ENCODE peak calls at places on chromosomes 7 and 10, in six cellular contexts. E is HEK293T, P is nephron progenitor cell, G is amygdala, Z is anterior cingulate cortex, H is occipital lobe. U is an unnamed sample.

GRCh38 chr7:4168041-4168440 is 514.1 kb upstream of the FOXK1 start:
- DNase-seq in E (no peak), P (no peak), G (no peak), Z (no peak), H (no peak), U (no peak)

GRCh38 chr7:43584200-43584586 is 1.3 kb downstream of the STK17A start:
- DNase-seq in E (no peak), P (no peak), G (no peak), Z (no peak), H (no peak), U (peak)

GRCh38 chr7:36598056-36598675 is 126.1 kb downstream of the AOAH start:
- DNase-seq in E (no peak), P (peak), G (no peak), Z (no peak), H (no peak), U (no peak)

GRCh38 chr10:72435570-72435969 is 80.9 kb upstream of the DNAJB12 start:
- DNase-seq in E (no peak), P (no peak), G (no peak), Z (no peak), H (peak), U (no peak)

GRCh38 chr7:91310829-91311460 is 46.7 kb downstream of the FZD1 start:
- DNase-seq in E (no peak), P (no peak), G (no peak), Z (no peak), H (no peak), U (no peak)

GRCh38 chr10:120019568-120019967 is 127.0 kb downstream of the SEC23IP start:
- DNase-seq in E (no peak), P (no peak), G (no peak), Z (no peak), H (no peak), U (no peak)

GRCh38 chr7:113143486-113144257 is 25.3 kb upstream of the SMIM30 start:
- DNase-seq in E (no peak), P (no peak), G (no peak), Z (no peak), H (no peak), U (no peak)

GRCh38 chr7:118288098-118288497 is 63.6 kb downstream of the ANKRD7 start:
- DNase-seq in E (no peak), P (no peak), G (no peak), Z (no peak), H (no peak), U (no peak)

GRCh38 chr10:31867646-31868045 is 61.0 kb downstream of the ARHGAP12 start:
- DNase-seq in E (no peak), P (no peak), G (no peak), Z (no peak), H (no peak), U (no peak)

GRCh38 chr10:71241114-71241898 is 28.9 kb downstream of the UNC5B start:
- DNase-seq in E (no peak), P (no peak), G (no peak), Z (no peak), H (no peak), U (no peak)

GRCh38 chr10:71756441-71757191 is 16.7 kb downstream of the VSIR start:
- DNase-seq in E (no peak), P (no peak), G (no peak), Z (no peak), H (no peak), U (no peak)

GRCh38 chr10:3747984-3748383 is 37.0 kb downstream of the KLF6 start:
- DNase-seq in E (no peak), P (no peak), G (no peak), Z (no peak), H (no peak), U (no peak)

GRCh38 chr7:108211382-108212201 is 81.4 kb upstream of the LAMB4 start:
- DNase-seq in E (no peak), P (no peak), G (no peak), Z (no peak), H (no peak), U (no peak)

GRCh38 chr7:133044722-133045473 is 37.0 kb downstream of the CHCHD3 start:
- DNase-seq in E (no peak), P (peak), G (no peak), Z (no peak), H (no peak), U (no peak)

GRCh38 chr7:72406820-72407403 is 5.2 kb downstream of the CALN1 start:
- DNase-seq in E (no peak), P (no peak), G (no peak), Z (no peak), H (no peak), U (no peak)

GRCh38 chr10:77879710-77880109 is 46.8 kb downstream of the DLG5 start:
- DNase-seq in E (no peak), P (no peak), G (no peak), Z (no peak), H (no peak), U (no peak)

GRCh38 chr10:43206391-43207235 is 60.3 kb downstream of the RASGEF1A start:
- DNase-seq in E (no peak), P (peak), G (no peak), Z (no peak), H (no peak), U (no peak)

GRCh38 chr10:24518981-24519597 is 204.6 kb downstream of the ARHGAP21 start:
- DNase-seq in E (peak), P (peak), G (peak), Z (peak), H (peak), U (peak)

GRCh38 chr10:21355591-21356011 is 169.9 kb downstream of the SKIDA1 start:
- DNase-seq in E (no peak), P (no peak), G (no peak), Z (no peak), H (no peak), U (no peak)

U was measured in head of caudate nucleus.